ENCODE peak calls at places on chromosomes 11 and 22, in four cellular contexts. L, W, E and V are unnamed samples.

GRCh38 chr11:36056160-36056751 is 112.4 kb downstream of the LDLRAD3 start:
- DNase-seq in L (peak; percentile 47), W (no peak), E (no peak), V (no peak)

GRCh38 chr22:30079952-30080533 is at the start of gene HORMAD2:
- DNase-seq in L (no peak), W (no peak), E (no peak), V (no peak)

GRCh38 chr22:38080847-38081635 is 2.9 kb downstream of the SLC16A8 start:
- DNase-seq in L (no peak), W (no peak), E (no peak), V (no peak)

GRCh38 chr11:12715941-12716340 is 41.7 kb downstream of the TEAD1 start:
- DNase-seq in L (no peak), W (no peak), E (no peak), V (no peak)

GRCh38 chr11:61730222-61730994 is 22.0 kb upstream of the MYRF start:
- DNase-seq in L (no peak), W (no peak), E (no peak), V (peak; percentile 87)

GRCh38 chr11:81007046-81007445 is 1566.2 kb upstream of the TENM4 start:
- DNase-seq in L (no peak), W (no peak), E (no peak), V (no peak)

GRCh38 chr11:30254307-30255298 is 23.8 kb downstream of the FSHB start:
- DNase-seq in L (no peak), W (no peak), E (no peak), V (no peak)

GRCh38 chr11:18455686-18456372 is at the start of gene LDHAL6A:
- DNase-seq in L (peak; percentile 13), W (no peak), E (no peak), V (no peak)

GRCh38 chr11:65433657-65434056 is 11.1 kb downstream of the NEAT1 start:
- DNase-seq in L (no peak), W (no peak), E (no peak), V (no peak)

GRCh38 chr22:19604711-19605268 is 80.6 kb upstream of the CLDN5 start:
- DNase-seq in L (peak; percentile 73), W (peak; percentile 27), E (no peak), V (no peak)

DNA sequence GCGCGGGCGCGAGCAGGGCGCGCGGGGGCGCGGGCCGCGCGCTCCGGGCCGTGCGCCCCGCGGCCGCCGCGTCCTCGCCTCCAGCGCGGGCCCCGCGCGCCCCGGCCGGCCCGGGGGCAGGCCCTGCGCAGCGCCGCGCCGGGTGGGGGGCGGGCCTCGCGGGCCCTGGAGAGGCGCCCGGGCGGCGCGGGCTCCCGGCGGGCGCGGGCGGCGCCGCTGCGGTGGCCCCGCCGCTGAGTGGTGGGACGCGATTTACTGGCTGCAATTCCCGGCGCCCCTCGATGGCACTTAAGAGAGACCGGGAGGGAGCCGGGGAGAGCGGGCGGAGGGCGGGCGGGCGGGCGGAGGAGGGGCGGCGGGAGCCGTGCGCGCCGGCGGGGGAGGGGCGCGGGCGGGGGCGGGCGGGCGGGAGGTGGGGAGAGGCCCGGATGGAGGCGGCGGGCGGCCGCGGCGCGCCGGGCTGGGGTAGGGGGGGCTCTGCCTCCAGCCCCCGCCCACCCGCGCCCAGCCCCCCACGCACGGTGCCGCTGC is 73.2 kb upstream of the TCF20 start:
- DNase-seq in L (peak; percentile 66), W (no peak), E (no peak), V (no peak)
- TF ChIP-seq TCF7L2 in L (no peak), W (no peak), E (no peak), V (no peak)

GRCh38 chr22:41364233-41364632 is 17.5 kb upstream of the TEF start:
- DNase-seq in L (no peak), W (no peak), E (no peak), V (no peak)

GRCh38 chr22:41367039-41367679 is 14.6 kb upstream of the TEF start:
- DNase-seq in L (peak; percentile 93), W (peak; percentile 80), E (no peak), V (peak; percentile 71)

GRCh38 chr22:41365425-41365824 is 16.3 kb upstream of the TEF start:
- DNase-seq in L (no peak), W (no peak), E (no peak), V (no peak)

GRCh38 chr22:41366323-41367014 is 15.3 kb upstream of the TEF start:
- DNase-seq in L (no peak), W (no peak), E (no peak), V (no peak)

DNA sequence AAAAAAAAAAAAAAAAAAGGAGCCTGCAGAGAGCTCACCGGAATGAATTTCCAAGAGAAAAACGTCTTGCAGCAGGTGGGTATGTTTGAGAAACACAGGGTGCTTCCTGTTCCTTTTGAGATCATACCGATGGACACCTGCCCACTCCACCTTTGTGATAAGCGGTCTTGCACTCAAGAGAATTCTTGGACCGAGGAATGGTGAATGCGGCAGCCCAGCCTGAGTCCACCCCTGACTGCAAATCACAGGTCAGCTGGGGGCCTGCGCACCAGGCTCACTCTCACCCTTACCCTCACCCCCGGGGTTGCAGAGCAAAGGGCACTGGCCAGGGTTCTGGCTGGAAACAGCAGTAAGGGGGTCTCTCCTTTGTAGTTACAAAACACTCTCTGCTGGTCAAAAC is 16.8 kb upstream of the TEF start:
- DNase-seq in L (no peak), W (no peak), E (no peak), V (no peak)
- H3K27ac ChIP-seq in L (no peak overlapping the region), W (no peak overlapping the region), E (no peak overlapping the region), V (no peak overlapping the region)

DNA sequence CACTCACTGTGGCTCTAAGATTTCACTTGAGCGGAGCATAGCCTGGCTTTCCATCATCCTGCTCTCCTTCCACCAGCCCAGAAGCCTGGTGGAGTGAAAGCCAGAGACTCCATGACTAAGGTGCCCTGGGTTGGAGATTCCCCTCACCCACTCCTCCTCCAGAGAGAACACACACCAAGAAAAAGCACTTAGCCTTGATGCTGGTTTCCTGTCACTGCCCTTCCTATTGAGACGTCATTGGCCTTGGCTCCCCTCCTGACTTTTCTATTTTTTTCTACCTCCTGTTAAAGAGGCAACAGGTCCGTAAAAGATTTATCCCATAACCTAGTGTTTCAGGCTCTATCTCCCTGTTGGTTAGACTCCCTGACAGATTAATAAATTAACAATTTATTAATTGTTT is 38.5 kb upstream of the APLNR start:
- DNase-seq in L (no peak), W (no peak), E (no peak), V (no peak)
- TF ChIP-seq TCF7L2 in L (no peak), W (no peak), E (no peak), V (no peak)

GRCh38 chr11:102317768-102318103 is 452 bp downstream of the BIRC3 start:
- DNase-seq in L (no peak), W (no peak), E (no peak), V (no peak)
- H3K27ac ChIP-seq in L (no peak overlapping the region), W (no peak overlapping the region), E (peak overlapping the region; percentile 93), V (no peak overlapping the region)

GRCh38 chr11:120682866-120683265 is 171.3 kb downstream of the GRIK4 start:
- DNase-seq in L (no peak), W (no peak), E (no peak), V (no peak)
- TF ChIP-seq TCF7L2 in L (no peak), W (no peak), E (no peak), V (no peak)